ENCODE peak calls at places on chromosomes 13 and 19, in seven cellular contexts. One of them, this sample, is unnamed.

GRCh38 chr19:40225440-40226305 is 816 bp downstream of the CCNP start:
- DNase-seq in brain microvascular endothelial cell: peak
- DNase-seq in GM10248: no peak
- DNase-seq in heart right ventricle: no peak
- DNase-seq in A673: no peak
- DNase-seq in fibroblast of pulmonary artery: no peak
- DNase-seq in progenitor cell of endocrine pancreas: no peak
- DNase-seq in this sample: no peak

GRCh38 chr19:16433986-16434385 is 37.8 kb downstream of the EPS15L1 start:
- DNase-seq in A673: no peak
- DNase-seq in heart right ventricle: no peak
- DNase-seq in progenitor cell of endocrine pancreas: no peak
- DNase-seq in fibroblast of pulmonary artery: no peak
- DNase-seq in GM10248: no peak
- DNase-seq in brain microvascular endothelial cell: no peak
- DNase-seq in this sample: no peak

GRCh38 chr19:45901912-45902650 is at the start of gene MYPOP:
- DNase-seq in A673: peak
- DNase-seq in GM10248: no peak
- DNase-seq in fibroblast of pulmonary artery: no peak
- DNase-seq in progenitor cell of endocrine pancreas: no peak
- DNase-seq in heart right ventricle: no peak
- DNase-seq in brain microvascular endothelial cell: no peak
- DNase-seq in this sample: no peak

GRCh38 chr13:107767119-107767518 is 448.2 kb downstream of the LIG4 start:
- DNase-seq in heart right ventricle: no peak
- DNase-seq in brain microvascular endothelial cell: no peak
- DNase-seq in GM10248: no peak
- DNase-seq in progenitor cell of endocrine pancreas: no peak
- DNase-seq in fibroblast of pulmonary artery: no peak
- DNase-seq in A673: peak
- DNase-seq in this sample: no peak

GRCh38 chr19:51194527-51195315 is 30.2 kb upstream of the CD33 start:
- DNase-seq in progenitor cell of endocrine pancreas: no peak
- DNase-seq in fibroblast of pulmonary artery: no peak
- DNase-seq in A673: no peak
- DNase-seq in GM10248: no peak
- DNase-seq in brain microvascular endothelial cell: no peak
- DNase-seq in heart right ventricle: no peak
- DNase-seq in this sample: peak

GRCh38 chr19:37817180-37817911 is 38.0 kb upstream of the ZNF573 start:
- DNase-seq in heart right ventricle: peak
- DNase-seq in fibroblast of pulmonary artery: peak
- DNase-seq in GM10248: peak
- DNase-seq in progenitor cell of endocrine pancreas: peak
- DNase-seq in A673: peak
- DNase-seq in brain microvascular endothelial cell: peak
- DNase-seq in this sample: peak

GRCh38 chr13:32038353-32038752 is 6.8 kb downstream of the FRY start:
- DNase-seq in GM10248: no peak
- DNase-seq in progenitor cell of endocrine pancreas: no peak
- DNase-seq in brain microvascular endothelial cell: no peak
- DNase-seq in fibroblast of pulmonary artery: no peak
- DNase-seq in heart right ventricle: no peak
- DNase-seq in A673: no peak
- DNase-seq in this sample: no peak

GRCh38 chr19:12885749-12886706 is 973 bp downstream of the KLF1 start:
- DNase-seq in GM10248: no peak
- DNase-seq in progenitor cell of endocrine pancreas: no peak
- DNase-seq in brain microvascular endothelial cell: no peak
- DNase-seq in A673: no peak
- DNase-seq in fibroblast of pulmonary artery: no peak
- DNase-seq in heart right ventricle: no peak
- DNase-seq in this sample: no peak

GRCh38 chr13:76884571-76885202 is 1.5 kb downstream of the KCTD12 start:
- DNase-seq in progenitor cell of endocrine pancreas: no peak
- DNase-seq in heart right ventricle: peak
- DNase-seq in A673: peak
- DNase-seq in brain microvascular endothelial cell: no peak
- DNase-seq in GM10248: no peak
- DNase-seq in fibroblast of pulmonary artery: peak
- DNase-seq in this sample: no peak

GRCh38 chr13:36884235-36884634 is 35.8 kb downstream of the SMAD9 start:
- DNase-seq in heart right ventricle: no peak
- DNase-seq in A673: no peak
- DNase-seq in GM10248: no peak
- DNase-seq in brain microvascular endothelial cell: no peak
- DNase-seq in progenitor cell of endocrine pancreas: no peak
- DNase-seq in fibroblast of pulmonary artery: no peak
- DNase-seq in this sample: no peak

GRCh38 chr19:21314676-21315075 is 14.5 kb downstream of the ZNF708 start:
- DNase-seq in fibroblast of pulmonary artery: peak
- DNase-seq in brain microvascular endothelial cell: no peak
- DNase-seq in progenitor cell of endocrine pancreas: no peak
- DNase-seq in heart right ventricle: no peak
- DNase-seq in A673: no peak
- DNase-seq in GM10248: no peak
- DNase-seq in this sample: no peak

GRCh38 chr13:27644302-27644701 is 22.6 kb downstream of the POLR1D start:
- DNase-seq in A673: peak
- DNase-seq in GM10248: no peak
- DNase-seq in heart right ventricle: no peak
- DNase-seq in progenitor cell of endocrine pancreas: no peak
- DNase-seq in fibroblast of pulmonary artery: peak
- DNase-seq in brain microvascular endothelial cell: peak
- DNase-seq in this sample: no peak

GRCh38 chr13:43805681-43806128 is 18.9 kb upstream of the ENOX1 start:
- DNase-seq in heart right ventricle: no peak
- DNase-seq in progenitor cell of endocrine pancreas: no peak
- DNase-seq in A673: no peak
- DNase-seq in fibroblast of pulmonary artery: no peak
- DNase-seq in GM10248: no peak
- DNase-seq in brain microvascular endothelial cell: peak
- DNase-seq in this sample: no peak

GRCh38 chr13:27573265-27573664 is 47.1 kb downstream of the LNX2 start:
- DNase-seq in progenitor cell of endocrine pancreas: no peak
- DNase-seq in GM10248: no peak
- DNase-seq in heart right ventricle: no peak
- DNase-seq in brain microvascular endothelial cell: peak
- DNase-seq in A673: no peak
- DNase-seq in fibroblast of pulmonary artery: peak
- DNase-seq in this sample: no peak

GRCh38 chr19:54431255-54431838 is 16.1 kb downstream of the TTYH1 start:
- DNase-seq in GM10248: no peak
- DNase-seq in progenitor cell of endocrine pancreas: no peak
- DNase-seq in brain microvascular endothelial cell: peak
- DNase-seq in heart right ventricle: no peak
- DNase-seq in A673: no peak
- DNase-seq in fibroblast of pulmonary artery: peak
- DNase-seq in this sample: no peak

GRCh38 chr19:18046066-18046718 is 38.2 kb downstream of the ARRDC2 start:
- DNase-seq in GM10248: no peak
- DNase-seq in progenitor cell of endocrine pancreas: no peak
- DNase-seq in heart right ventricle: no peak
- DNase-seq in fibroblast of pulmonary artery: peak
- DNase-seq in brain microvascular endothelial cell: peak
- DNase-seq in A673: peak
- DNase-seq in this sample: no peak

GRCh38 chr13:40170982-40171381 is 495.5 kb downstream of the FOXO1 start:
- DNase-seq in brain microvascular endothelial cell: no peak
- DNase-seq in progenitor cell of endocrine pancreas: no peak
- DNase-seq in fibroblast of pulmonary artery: no peak
- DNase-seq in GM10248: no peak
- DNase-seq in A673: no peak
- DNase-seq in heart right ventricle: no peak
- DNase-seq in this sample: no peak

DNA sequence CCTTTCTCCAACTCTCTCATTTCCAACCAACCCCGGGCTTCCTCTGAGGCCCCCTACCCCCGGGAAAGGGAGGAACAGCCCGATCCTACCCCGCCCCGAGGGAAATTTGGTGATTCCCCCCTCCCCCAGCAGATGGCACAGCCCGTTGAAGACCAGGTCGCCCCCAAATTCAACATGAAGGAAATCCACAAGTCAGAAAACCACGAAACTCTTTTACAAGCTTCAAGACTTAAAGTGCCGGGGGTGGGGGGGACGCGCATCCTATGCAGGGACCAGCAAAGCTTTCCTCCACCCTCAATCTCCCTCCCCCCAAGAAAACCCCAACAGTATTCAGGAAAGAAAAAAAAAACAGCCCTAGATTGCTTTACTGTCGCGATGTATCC is 1.8 kb downstream of the TCF3 start:
- DNase-seq in brain microvascular endothelial cell: no peak
- DNase-seq in GM10248: no peak
- DNase-seq in progenitor cell of endocrine pancreas: no peak
- DNase-seq in heart right ventricle: no peak
- DNase-seq in A673: peak
- DNase-seq in fibroblast of pulmonary artery: peak
- DNase-seq in this sample: no peak
- TF ChIP-seq CTCF in brain microvascular endothelial cell: peak
- TF ChIP-seq CTCF in GM10248: no peak
- TF ChIP-seq CTCF in progenitor cell of endocrine pancreas: no peak
- TF ChIP-seq CTCF in heart right ventricle: no peak
- TF ChIP-seq CTCF in A673: peak
- TF ChIP-seq CTCF in fibroblast of pulmonary artery: no peak
- TF ChIP-seq CTCF in this sample: no peak

GRCh38 chr13:103788061-103788652 is 721.9 kb upstream of the SLC10A2 start:
- DNase-seq in GM10248: no peak
- DNase-seq in heart right ventricle: peak
- DNase-seq in progenitor cell of endocrine pancreas: no peak
- DNase-seq in fibroblast of pulmonary artery: peak
- DNase-seq in A673: peak
- DNase-seq in brain microvascular endothelial cell: peak
- DNase-seq in this sample: no peak
- TF ChIP-seq CTCF in GM10248: peak
- TF ChIP-seq CTCF in heart right ventricle: no peak
- TF ChIP-seq CTCF in progenitor cell of endocrine pancreas: peak
- TF ChIP-seq CTCF in fibroblast of pulmonary artery: peak
- TF ChIP-seq CTCF in A673: peak
- TF ChIP-seq CTCF in brain microvascular endothelial cell: peak
- TF ChIP-seq CTCF in this sample: peak

DNA sequence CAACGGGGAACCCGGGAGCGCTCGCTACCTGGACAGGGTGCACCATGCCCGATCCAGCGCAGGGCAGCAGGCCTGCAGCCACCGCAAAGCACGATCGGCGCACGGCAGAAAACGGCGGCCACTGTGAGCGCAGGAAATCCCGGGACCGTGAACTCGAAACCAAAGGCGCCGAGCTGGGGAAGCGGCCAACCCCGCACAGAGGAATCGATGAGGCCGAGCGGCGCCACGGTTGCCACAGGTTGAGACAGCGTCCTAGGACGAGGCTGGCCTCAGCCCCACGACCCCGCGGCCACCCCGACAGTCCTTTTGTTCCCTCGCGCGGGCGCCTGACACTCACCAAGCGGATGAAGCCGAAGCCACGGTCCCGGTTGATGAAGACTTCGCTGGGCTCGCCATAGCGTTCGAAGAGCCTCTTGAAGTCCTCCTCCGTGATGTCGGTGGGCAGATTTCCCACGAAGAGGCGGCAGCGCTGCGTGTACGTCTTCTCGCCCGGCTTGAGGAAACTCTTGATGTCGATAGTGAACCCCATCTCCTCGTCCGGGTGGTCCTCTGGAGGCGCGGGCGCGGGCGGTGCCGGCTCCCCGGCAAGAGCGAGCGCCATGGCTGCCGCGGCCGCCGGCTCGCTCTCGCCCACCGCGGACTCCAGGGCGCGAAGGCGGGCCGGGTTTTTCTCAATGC is 557 bp downstream of the PSPC1 start:
- DNase-seq in fibroblast of pulmonary artery: peak
- DNase-seq in progenitor cell of endocrine pancreas: peak
- DNase-seq in GM10248: peak
- DNase-seq in brain microvascular endothelial cell: peak
- DNase-seq in A673: peak
- DNase-seq in heart right ventricle: peak
- DNase-seq in this sample: peak
- TF ChIP-seq CTCF in fibroblast of pulmonary artery: no peak
- TF ChIP-seq CTCF in progenitor cell of endocrine pancreas: no peak
- TF ChIP-seq CTCF in GM10248: no peak
- TF ChIP-seq CTCF in brain microvascular endothelial cell: no peak
- TF ChIP-seq CTCF in A673: no peak
- TF ChIP-seq CTCF in heart right ventricle: no peak
- TF ChIP-seq CTCF in this sample: no peak

DNA sequence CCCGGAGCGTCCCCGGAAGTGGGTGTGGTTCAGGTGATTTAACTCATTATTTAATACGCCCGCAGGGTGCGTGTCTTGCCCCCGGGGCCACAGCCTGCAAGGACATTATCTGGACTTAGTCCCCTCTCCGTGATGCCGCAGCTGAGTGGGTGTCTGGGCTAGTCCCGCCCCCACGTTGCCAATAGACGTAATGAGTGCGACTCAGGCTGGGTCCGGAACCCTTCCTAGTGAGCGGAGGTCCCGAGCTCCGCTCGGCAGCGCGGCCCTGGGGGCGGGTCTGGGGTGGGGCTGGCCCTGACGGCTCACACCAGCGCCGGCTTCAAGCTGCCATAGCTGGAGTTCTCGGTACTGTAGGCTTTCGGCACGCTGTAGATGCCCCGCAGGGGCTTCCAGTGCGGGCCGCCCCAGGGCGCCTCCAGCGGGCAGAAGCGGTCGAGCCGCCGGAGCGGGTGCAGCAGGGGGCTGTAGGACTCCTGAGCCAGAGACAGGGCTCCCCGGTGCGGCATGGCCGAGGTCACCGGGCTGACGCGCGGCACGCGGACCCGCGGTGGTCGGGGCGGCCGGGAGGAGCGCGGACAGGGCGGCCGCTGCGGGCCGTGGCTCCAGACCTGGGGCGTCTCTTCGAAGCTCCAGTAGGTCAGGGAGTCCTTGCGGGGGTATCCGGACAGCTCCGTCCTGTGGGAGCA is 918 bp upstream of the LHB start:
- DNase-seq in fibroblast of pulmonary artery: peak
- DNase-seq in heart right ventricle: peak
- DNase-seq in brain microvascular endothelial cell: peak
- DNase-seq in GM10248: peak
- DNase-seq in progenitor cell of endocrine pancreas: peak
- DNase-seq in A673: peak
- DNase-seq in this sample: peak
- TF ChIP-seq CTCF in fibroblast of pulmonary artery: peak
- TF ChIP-seq CTCF in heart right ventricle: peak
- TF ChIP-seq CTCF in brain microvascular endothelial cell: peak
- TF ChIP-seq CTCF in GM10248: peak
- TF ChIP-seq CTCF in progenitor cell of endocrine pancreas: peak
- TF ChIP-seq CTCF in A673: peak
- TF ChIP-seq CTCF in this sample: peak

This sample was measured in osteocyte.